ENCODE peak calls at places on chromosome 16, in nine cellular contexts. One of them, this sample, is unnamed.

GRCh38 chr16:30186782-30187555 is 3.6 kb downstream of the CORO1A start:
- DNase-seq in MM.1S: peak
- DNase-seq in SK-N-SH: peak
- DNase-seq in neural progenitor cell: peak
- DNase-seq in HCT116: no peak
- DNase-seq in PC-3: peak
- DNase-seq in hepatocyte: peak
- DNase-seq in GM23338: peak
- DNase-seq in OCI-LY7: peak
- DNase-seq in this sample: peak

GRCh38 chr16:58045096-58045495 is 19.5 kb downstream of the MMP15 start:
- DNase-seq in HCT116: no peak
- DNase-seq in neural progenitor cell: no peak
- DNase-seq in GM23338: no peak
- DNase-seq in SK-N-SH: no peak
- DNase-seq in PC-3: no peak
- DNase-seq in hepatocyte: no peak
- DNase-seq in MM.1S: no peak
- DNase-seq in OCI-LY7: no peak
- DNase-seq in this sample: no peak

GRCh38 chr16:88403794-88404581 is 21.2 kb downstream of the ZNF469 start:
- DNase-seq in hepatocyte: no peak
- DNase-seq in MM.1S: no peak
- DNase-seq in GM23338: no peak
- DNase-seq in PC-3: peak
- DNase-seq in neural progenitor cell: peak
- DNase-seq in HCT116: no peak
- DNase-seq in OCI-LY7: peak
- DNase-seq in SK-N-SH: no peak
- DNase-seq in this sample: no peak

GRCh38 chr16:65744401-65744800 is 622.1 kb upstream of the CDH5 start:
- DNase-seq in OCI-LY7: no peak
- DNase-seq in hepatocyte: no peak
- DNase-seq in SK-N-SH: no peak
- DNase-seq in PC-3: no peak
- DNase-seq in neural progenitor cell: no peak
- DNase-seq in HCT116: no peak
- DNase-seq in MM.1S: no peak
- DNase-seq in GM23338: no peak
- DNase-seq in this sample: no peak

GRCh38 chr16:35744716-35745115 is 2285.3 kb downstream of the TP53TG3F start:
- DNase-seq in MM.1S: no peak
- DNase-seq in SK-N-SH: no peak
- DNase-seq in PC-3: peak
- DNase-seq in HCT116: peak
- DNase-seq in OCI-LY7: no peak
- DNase-seq in hepatocyte: no peak
- DNase-seq in neural progenitor cell: no peak
- DNase-seq in GM23338: no peak
- DNase-seq in this sample: no peak

GRCh38 chr16:56263711-56264608 is 72.7 kb downstream of the GNAO1 start:
- DNase-seq in SK-N-SH: peak
- DNase-seq in HCT116: no peak
- DNase-seq in OCI-LY7: no peak
- DNase-seq in PC-3: no peak
- DNase-seq in MM.1S: no peak
- DNase-seq in GM23338: no peak
- DNase-seq in neural progenitor cell: no peak
- DNase-seq in hepatocyte: peak
- DNase-seq in this sample: no peak

GRCh38 chr16:25210758-25211157 is 6.0 kb upstream of the AQP8 start:
- DNase-seq in hepatocyte: no peak
- DNase-seq in MM.1S: no peak
- DNase-seq in PC-3: peak
- DNase-seq in SK-N-SH: no peak
- DNase-seq in OCI-LY7: no peak
- DNase-seq in HCT116: no peak
- DNase-seq in neural progenitor cell: no peak
- DNase-seq in GM23338: no peak
- DNase-seq in this sample: peak

GRCh38 chr16:88662222-88662842 is 559 bp downstream of the MVD start:
- DNase-seq in MM.1S: no peak
- DNase-seq in PC-3: no peak
- DNase-seq in OCI-LY7: peak
- DNase-seq in HCT116: no peak
- DNase-seq in hepatocyte: peak
- DNase-seq in neural progenitor cell: peak
- DNase-seq in SK-N-SH: no peak
- DNase-seq in GM23338: peak
- DNase-seq in this sample: peak

GRCh38 chr16:72530434-72530833 is 358.5 kb upstream of the PMFBP1 start:
- DNase-seq in SK-N-SH: no peak
- DNase-seq in PC-3: peak
- DNase-seq in hepatocyte: no peak
- DNase-seq in neural progenitor cell: no peak
- DNase-seq in MM.1S: peak
- DNase-seq in GM23338: peak
- DNase-seq in OCI-LY7: no peak
- DNase-seq in HCT116: peak
- DNase-seq in this sample: peak

GRCh38 chr16:10575506-10576130 is 4.8 kb downstream of the EMP2 start:
- DNase-seq in GM23338: no peak
- DNase-seq in hepatocyte: no peak
- DNase-seq in HCT116: no peak
- DNase-seq in OCI-LY7: no peak
- DNase-seq in PC-3: no peak
- DNase-seq in SK-N-SH: no peak
- DNase-seq in neural progenitor cell: no peak
- DNase-seq in MM.1S: no peak
- DNase-seq in this sample: peak

GRCh38 chr16:70725912-70726828 is 40.3 kb upstream of the MTSS2 start:
- DNase-seq in hepatocyte: peak
- DNase-seq in neural progenitor cell: no peak
- DNase-seq in MM.1S: no peak
- DNase-seq in HCT116: no peak
- DNase-seq in OCI-LY7: no peak
- DNase-seq in GM23338: no peak
- DNase-seq in PC-3: no peak
- DNase-seq in SK-N-SH: no peak
- DNase-seq in this sample: no peak

GRCh38 chr16:86283944-86284343 is 226.4 kb upstream of the FOXF1 start:
- DNase-seq in PC-3: no peak
- DNase-seq in SK-N-SH: no peak
- DNase-seq in hepatocyte: no peak
- DNase-seq in GM23338: no peak
- DNase-seq in OCI-LY7: no peak
- DNase-seq in neural progenitor cell: no peak
- DNase-seq in HCT116: no peak
- DNase-seq in MM.1S: no peak
- DNase-seq in this sample: no peak

GRCh38 chr16:77596243-77596642 is 126.1 kb upstream of the NUDT7 start:
- DNase-seq in HCT116: no peak
- DNase-seq in hepatocyte: no peak
- DNase-seq in PC-3: no peak
- DNase-seq in GM23338: no peak
- DNase-seq in neural progenitor cell: no peak
- DNase-seq in SK-N-SH: no peak
- DNase-seq in MM.1S: no peak
- DNase-seq in OCI-LY7: no peak
- DNase-seq in this sample: peak

GRCh38 chr16:80299416-80299815 is 241.4 kb upstream of the DYNLRB2 start:
- DNase-seq in GM23338: no peak
- DNase-seq in MM.1S: no peak
- DNase-seq in SK-N-SH: no peak
- DNase-seq in PC-3: no peak
- DNase-seq in OCI-LY7: no peak
- DNase-seq in hepatocyte: peak
- DNase-seq in neural progenitor cell: no peak
- DNase-seq in HCT116: no peak
- DNase-seq in this sample: no peak

GRCh38 chr16:58464047-58464915 is 35.7 kb upstream of the NDRG4 start:
- DNase-seq in hepatocyte: peak
- DNase-seq in SK-N-SH: peak
- DNase-seq in GM23338: peak
- DNase-seq in MM.1S: no peak
- DNase-seq in PC-3: peak
- DNase-seq in OCI-LY7: no peak
- DNase-seq in HCT116: no peak
- DNase-seq in neural progenitor cell: peak
- DNase-seq in this sample: peak

GRCh38 chr16:87324411-87325275 is 7.5 kb upstream of the C16orf95 start:
- DNase-seq in MM.1S: no peak
- DNase-seq in SK-N-SH: peak
- DNase-seq in hepatocyte: peak
- DNase-seq in OCI-LY7: peak
- DNase-seq in GM23338: peak
- DNase-seq in PC-3: peak
- DNase-seq in HCT116: no peak
- DNase-seq in neural progenitor cell: peak
- DNase-seq in this sample: peak

GRCh38 chr16:13325396-13325795 is 424.0 kb downstream of the SHISA9 start:
- DNase-seq in neural progenitor cell: no peak
- DNase-seq in hepatocyte: no peak
- DNase-seq in GM23338: peak
- DNase-seq in PC-3: no peak
- DNase-seq in HCT116: no peak
- DNase-seq in OCI-LY7: no peak
- DNase-seq in SK-N-SH: no peak
- DNase-seq in MM.1S: no peak
- DNase-seq in this sample: no peak

GRCh38 chr16:50711862-50712567 is 18.6 kb downstream of the NOD2 start:
- DNase-seq in SK-N-SH: peak
- DNase-seq in MM.1S: no peak
- DNase-seq in GM23338: no peak
- DNase-seq in PC-3: no peak
- DNase-seq in hepatocyte: no peak
- DNase-seq in neural progenitor cell: no peak
- DNase-seq in HCT116: no peak
- DNase-seq in OCI-LY7: no peak
- DNase-seq in this sample: no peak

GRCh38 chr16:17831330-17831729 is 360.6 kb upstream of the XYLT1 start:
- DNase-seq in GM23338: peak
- DNase-seq in PC-3: no peak
- DNase-seq in MM.1S: no peak
- DNase-seq in OCI-LY7: no peak
- DNase-seq in neural progenitor cell: peak
- DNase-seq in HCT116: no peak
- DNase-seq in hepatocyte: peak
- DNase-seq in SK-N-SH: no peak
- DNase-seq in this sample: peak
- TF ChIP-seq EZH2phosphoT487 in GM23338: no peak
- TF ChIP-seq EZH2phosphoT487 in PC-3: no peak
- TF ChIP-seq EZH2phosphoT487 in MM.1S: no peak
- TF ChIP-seq EZH2phosphoT487 in OCI-LY7: no peak
- TF ChIP-seq EZH2phosphoT487 in neural progenitor cell: no peak
- TF ChIP-seq EZH2phosphoT487 in HCT116: no peak
- TF ChIP-seq EZH2phosphoT487 in hepatocyte: no peak
- TF ChIP-seq EZH2phosphoT487 in SK-N-SH: no peak
- TF ChIP-seq EZH2phosphoT487 in this sample: no peak

DNA sequence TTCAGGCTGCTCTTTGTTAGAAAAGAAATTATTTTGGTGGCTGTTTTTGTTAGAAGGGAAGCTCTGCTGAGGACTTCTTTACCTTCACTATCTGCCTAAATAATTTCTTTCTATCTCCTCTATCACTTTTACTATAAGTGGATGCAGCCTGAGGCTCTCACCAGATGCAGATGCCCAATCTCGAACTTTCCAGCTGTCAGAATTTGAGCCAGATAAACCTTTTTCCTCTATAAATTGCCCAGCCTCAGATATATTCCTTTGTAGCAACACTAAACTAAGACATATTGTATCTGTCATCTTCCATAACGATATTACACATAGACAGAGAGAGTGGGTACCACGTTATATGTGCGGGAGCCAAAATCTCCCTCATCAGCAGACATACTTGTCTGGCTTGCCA is 15.7 kb upstream of the CDH8 start:
- DNase-seq in PC-3: no peak
- DNase-seq in OCI-LY7: no peak
- DNase-seq in GM23338: no peak
- DNase-seq in SK-N-SH: no peak
- DNase-seq in hepatocyte: no peak
- DNase-seq in MM.1S: no peak
- DNase-seq in HCT116: no peak
- DNase-seq in neural progenitor cell: no peak
- DNase-seq in this sample: no peak
- TF ChIP-seq EZH2phosphoT487 in PC-3: no peak
- TF ChIP-seq EZH2phosphoT487 in OCI-LY7: no peak
- TF ChIP-seq EZH2phosphoT487 in GM23338: no peak
- TF ChIP-seq EZH2phosphoT487 in SK-N-SH: no peak
- TF ChIP-seq EZH2phosphoT487 in hepatocyte: no peak
- TF ChIP-seq EZH2phosphoT487 in MM.1S: no peak
- TF ChIP-seq EZH2phosphoT487 in HCT116: no peak
- TF ChIP-seq EZH2phosphoT487 in neural progenitor cell: no peak
- TF ChIP-seq EZH2phosphoT487 in this sample: no peak

GRCh38 chr16:11985250-11985649 is 8.7 kb downstream of the SNX29 start:
- DNase-seq in GM23338: no peak
- DNase-seq in neural progenitor cell: no peak
- DNase-seq in HCT116: no peak
- DNase-seq in hepatocyte: no peak
- DNase-seq in SK-N-SH: no peak
- DNase-seq in MM.1S: no peak
- DNase-seq in OCI-LY7: no peak
- DNase-seq in PC-3: no peak
- DNase-seq in this sample: peak

GRCh38 chr16:11976850-11977205 is 294 bp downstream of the SNX29 start:
- DNase-seq in SK-N-SH: no peak
- DNase-seq in hepatocyte: no peak
- DNase-seq in OCI-LY7: no peak
- DNase-seq in MM.1S: no peak
- DNase-seq in GM23338: peak
- DNase-seq in HCT116: no peak
- DNase-seq in neural progenitor cell: no peak
- DNase-seq in PC-3: no peak
- DNase-seq in this sample: no peak

GRCh38 chr16:11978080-11978479 is 1.5 kb downstream of the SNX29 start:
- DNase-seq in HCT116: no peak
- DNase-seq in hepatocyte: no peak
- DNase-seq in SK-N-SH: no peak
- DNase-seq in GM23338: no peak
- DNase-seq in PC-3: no peak
- DNase-seq in MM.1S: peak
- DNase-seq in OCI-LY7: peak
- DNase-seq in neural progenitor cell: no peak
- DNase-seq in this sample: peak

GRCh38 chr16:11977206-11978041 is 890 bp downstream of the SNX29 start:
- DNase-seq in OCI-LY7: no peak
- DNase-seq in HCT116: peak
- DNase-seq in neural progenitor cell: peak
- DNase-seq in MM.1S: no peak
- DNase-seq in PC-3: peak
- DNase-seq in GM23338: no peak
- DNase-seq in hepatocyte: peak
- DNase-seq in SK-N-SH: peak
- DNase-seq in this sample: peak

GRCh38 chr16:11980167-11980844 is 3.8 kb downstream of the SNX29 start:
- DNase-seq in SK-N-SH: no peak
- DNase-seq in PC-3: no peak
- DNase-seq in hepatocyte: no peak
- DNase-seq in neural progenitor cell: no peak
- DNase-seq in MM.1S: no peak
- DNase-seq in HCT116: no peak
- DNase-seq in OCI-LY7: no peak
- DNase-seq in GM23338: no peak
- DNase-seq in this sample: no peak
- TF ChIP-seq EZH2phosphoT487 in SK-N-SH: no peak
- TF ChIP-seq EZH2phosphoT487 in PC-3: no peak
- TF ChIP-seq EZH2phosphoT487 in hepatocyte: no peak
- TF ChIP-seq EZH2phosphoT487 in neural progenitor cell: no peak
- TF ChIP-seq EZH2phosphoT487 in MM.1S: no peak
- TF ChIP-seq EZH2phosphoT487 in HCT116: no peak
- TF ChIP-seq EZH2phosphoT487 in OCI-LY7: no peak
- TF ChIP-seq EZH2phosphoT487 in GM23338: no peak
- TF ChIP-seq EZH2phosphoT487 in this sample: no peak

GRCh38 chr16:74923766-74924460 is 61.0 kb downstream of the WDR59 start:
- DNase-seq in HCT116: no peak
- DNase-seq in GM23338: no peak
- DNase-seq in MM.1S: no peak
- DNase-seq in SK-N-SH: no peak
- DNase-seq in neural progenitor cell: no peak
- DNase-seq in OCI-LY7: no peak
- DNase-seq in hepatocyte: no peak
- DNase-seq in PC-3: no peak
- DNase-seq in this sample: no peak
- TF ChIP-seq EZH2phosphoT487 in HCT116: no peak
- TF ChIP-seq EZH2phosphoT487 in GM23338: no peak
- TF ChIP-seq EZH2phosphoT487 in MM.1S: no peak
- TF ChIP-seq EZH2phosphoT487 in SK-N-SH: no peak
- TF ChIP-seq EZH2phosphoT487 in neural progenitor cell: no peak
- TF ChIP-seq EZH2phosphoT487 in OCI-LY7: no peak
- TF ChIP-seq EZH2phosphoT487 in hepatocyte: no peak
- TF ChIP-seq EZH2phosphoT487 in PC-3: no peak
- TF ChIP-seq EZH2phosphoT487 in this sample: no peak

This sample was measured in GM23248.